ENCODE peak calls at places on chromosome 3, in nine cellular contexts. Y, B, I, O, U, V, A, L and D are unnamed samples.

GRCh38 chr3:128764863-128765262 is 38.9 kb downstream of the RAB7A start:
- DNase-seq in L (no peak), I (no peak), B (no peak), V (no peak), A (no peak), U (no peak), Y (no peak), O (no peak), D (no peak)

GRCh38 chr3:113377158-113377557 is 64.1 kb downstream of the CFAP44 start:
- DNase-seq in L (no peak), Y (peak), A (no peak), I (no peak), U (no peak), B (no peak), V (no peak), O (peak), D (no peak)

GRCh38 chr3:56783644-56784451 is 17.9 kb downstream of the ARHGEF3 start:
- DNase-seq in U (peak), V (no peak), L (no peak), A (no peak), O (peak), Y (peak), I (peak), B (no peak), D (peak)

GRCh38 chr3:128788268-128788869 is 62.4 kb downstream of the RAB7A start:
- DNase-seq in U (no peak), L (no peak), Y (no peak), V (no peak), B (no peak), O (no peak), I (no peak), A (no peak), D (no peak)

GRCh38 chr3:35664460-35664919 is 25.2 kb downstream of the ARPP21 start:
- DNase-seq in L (no peak), B (peak), A (peak), Y (peak), U (no peak), O (no peak), I (peak), V (peak), D (no peak)

GRCh38 chr3:126355777-126356372 is 1.3 kb downstream of the KLF15 start:
- DNase-seq in L (peak), Y (no peak), U (peak), V (peak), A (peak), O (no peak), B (peak), I (peak), D (peak)

GRCh38 chr3:7282988-7283387 is 422.1 kb downstream of the GRM7 start:
- DNase-seq in O (no peak), V (no peak), A (no peak), B (no peak), U (no peak), I (peak), Y (no peak), L (no peak), D (no peak)

GRCh38 chr3:88005066-88005465 is 53.7 kb downstream of the CGGBP1 start:
- DNase-seq in V (no peak), O (peak), U (no peak), A (peak), B (peak), L (no peak), Y (no peak), I (peak), D (peak)

GRCh38 chr3:149512073-149512782 is 37.7 kb downstream of the TM4SF4 start:
- DNase-seq in L (peak), U (peak), V (peak), Y (no peak), O (peak), I (peak), A (peak), B (peak), D (peak)

GRCh38 chr3:72271215-72271614 is 486.3 kb upstream of the PROK2 start:
- DNase-seq in B (no peak), I (no peak), Y (no peak), L (no peak), V (no peak), A (no peak), U (peak), O (no peak), D (no peak)

GRCh38 chr3:184314700-184315505 is 497 bp downstream of the EIF4G1 start:
- DNase-seq in Y (no peak), L (peak), A (peak), V (peak), I (peak), B (peak), O (peak), U (peak), D (peak)

GRCh38 chr3:195159117-195159818 is 111.7 kb downstream of the XXYLT1 start:
- DNase-seq in B (no peak), L (no peak), A (no peak), Y (no peak), I (no peak), U (no peak), V (no peak), O (no peak), D (no peak)

GRCh38 chr3:63947594-63947993 is 35.4 kb upstream of the SCAANT1 start:
- DNase-seq in O (no peak), L (no peak), V (no peak), B (no peak), Y (no peak), I (no peak), U (no peak), A (no peak), D (no peak)

GRCh38 chr3:136186850-136187249 is 9.3 kb downstream of the MSL2 start:
- DNase-seq in U (no peak), B (no peak), L (no peak), Y (no peak), I (peak), A (no peak), O (no peak), V (no peak), D (no peak)

GRCh38 chr3:126567696-126568438 is 9.1 kb upstream of the C3orf22 start:
- DNase-seq in L (no peak), A (no peak), Y (no peak), V (no peak), O (peak), I (no peak), B (peak), U (no peak), D (peak)

GRCh38 chr3:178507507-178508442 is 28.5 kb upstream of the KCNMB2 start:
- DNase-seq in O (peak), A (no peak), Y (no peak), I (no peak), V (no peak), B (no peak), U (no peak), L (no peak), D (no peak)

DNA sequence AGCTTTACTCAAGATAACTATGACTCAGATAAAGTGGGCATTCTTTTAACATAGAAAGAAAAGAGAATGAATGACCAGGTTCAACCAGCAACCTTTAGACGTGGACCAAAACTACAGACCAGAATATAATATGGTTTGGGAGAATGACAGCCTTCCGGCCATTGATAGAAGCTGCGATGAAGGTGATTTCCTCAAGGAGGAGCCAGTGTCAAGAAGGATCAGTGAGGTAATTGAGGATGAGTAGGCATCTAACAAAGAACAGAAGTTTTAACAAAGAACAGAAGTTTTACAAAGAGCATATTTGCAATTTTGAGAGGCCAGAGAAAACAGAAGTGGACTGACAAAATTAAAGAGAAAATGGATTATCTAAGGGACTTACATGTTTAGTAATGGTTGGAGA is 289.0 kb upstream of the AGTR1 start:
- DNase-seq in V (no peak), L (no peak), B (no peak), Y (no peak), I (no peak), U (no peak), A (no peak), O (no peak), D (no peak)
- TF ChIP-seq CTCF in V (no peak), L (no peak), B (no peak), Y (no peak), I (no peak), U (no peak), A (no peak), O (peak), D (no peak)

GRCh38 chr3:16907245-16907644 is 22.5 kb downstream of the PLCL2 start:
- DNase-seq in V (no peak), I (peak), B (no peak), L (no peak), Y (no peak), A (no peak), U (no peak), O (peak), D (no peak)

GRCh38 chr3:16905704-16906103 is 20.9 kb downstream of the PLCL2 start:
- DNase-seq in B (no peak), I (no peak), U (no peak), Y (no peak), A (no peak), V (no peak), O (no peak), L (no peak), D (no peak)

GRCh38 chr3:16908006-16908405 is 23.3 kb downstream of the PLCL2 start:
- DNase-seq in L (no peak), B (no peak), Y (no peak), U (no peak), O (no peak), V (no peak), A (no peak), I (no peak), D (no peak)

GRCh38 chr3:16908408-16908807 is 23.7 kb downstream of the PLCL2 start:
- DNase-seq in O (no peak), I (no peak), U (no peak), A (no peak), Y (no peak), L (no peak), V (no peak), B (no peak), D (no peak)

GRCh38 chr3:16906679-16907078 is 21.9 kb downstream of the PLCL2 start:
- DNase-seq in Y (no peak), A (no peak), O (peak), V (no peak), B (no peak), L (no peak), U (peak), I (peak), D (no peak)
- H3K27ac ChIP-seq in Y (peak), A (no peak), O (peak), V (no peak), B (no peak), L (no peak), U (peak), I (no peak), D (no peak)

DNA sequence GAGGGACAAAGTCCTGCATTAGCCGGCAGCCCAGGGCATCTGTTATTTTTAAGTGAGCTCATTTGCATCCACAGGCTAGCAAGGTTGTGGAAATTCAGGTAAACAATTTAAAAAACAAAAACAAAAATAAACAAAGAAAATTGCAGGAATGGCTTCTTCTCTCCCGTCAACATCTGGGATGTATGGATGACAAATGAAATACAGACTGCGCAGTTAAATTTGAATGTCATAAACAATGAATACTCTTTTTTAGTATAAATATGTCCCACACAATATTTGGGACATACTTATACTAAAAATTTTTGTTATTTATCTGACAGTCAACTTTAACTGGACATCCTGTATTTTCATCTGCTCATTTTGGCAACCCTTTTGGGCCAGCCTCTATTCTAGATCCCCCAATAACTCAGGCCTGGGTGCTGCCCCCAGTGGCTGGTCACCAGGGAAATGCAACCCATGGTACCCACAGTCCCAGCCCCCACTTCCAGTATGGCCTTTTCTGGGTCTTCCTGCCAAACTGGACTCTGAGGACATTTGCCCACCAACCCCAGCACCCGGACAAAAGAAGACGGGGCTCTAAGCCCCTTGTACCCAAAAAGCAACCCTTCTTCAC is 12.7 kb downstream of the GRM2 start:
- DNase-seq in Y (no peak), L (no peak), U (no peak), A (no peak), I (no peak), V (no peak), O (no peak), B (no peak), D (no peak)
- TF ChIP-seq CTCF in Y (no peak), L (no peak), U (no peak), A (no peak), I (no peak), V (no peak), O (peak), B (no peak), D (peak)

GRCh38 chr3:65814883-65815578 is 223.7 kb downstream of the MAGI1 start:
- DNase-seq in B (peak), A (no peak), V (no peak), U (no peak), Y (no peak), O (no peak), L (no peak), I (no peak), D (no peak)
- H3K27ac ChIP-seq in B (no peak), A (no peak), V (no peak), U (no peak), Y (no peak), O (no peak), L (no peak), I (no peak), D (no peak)

DNA sequence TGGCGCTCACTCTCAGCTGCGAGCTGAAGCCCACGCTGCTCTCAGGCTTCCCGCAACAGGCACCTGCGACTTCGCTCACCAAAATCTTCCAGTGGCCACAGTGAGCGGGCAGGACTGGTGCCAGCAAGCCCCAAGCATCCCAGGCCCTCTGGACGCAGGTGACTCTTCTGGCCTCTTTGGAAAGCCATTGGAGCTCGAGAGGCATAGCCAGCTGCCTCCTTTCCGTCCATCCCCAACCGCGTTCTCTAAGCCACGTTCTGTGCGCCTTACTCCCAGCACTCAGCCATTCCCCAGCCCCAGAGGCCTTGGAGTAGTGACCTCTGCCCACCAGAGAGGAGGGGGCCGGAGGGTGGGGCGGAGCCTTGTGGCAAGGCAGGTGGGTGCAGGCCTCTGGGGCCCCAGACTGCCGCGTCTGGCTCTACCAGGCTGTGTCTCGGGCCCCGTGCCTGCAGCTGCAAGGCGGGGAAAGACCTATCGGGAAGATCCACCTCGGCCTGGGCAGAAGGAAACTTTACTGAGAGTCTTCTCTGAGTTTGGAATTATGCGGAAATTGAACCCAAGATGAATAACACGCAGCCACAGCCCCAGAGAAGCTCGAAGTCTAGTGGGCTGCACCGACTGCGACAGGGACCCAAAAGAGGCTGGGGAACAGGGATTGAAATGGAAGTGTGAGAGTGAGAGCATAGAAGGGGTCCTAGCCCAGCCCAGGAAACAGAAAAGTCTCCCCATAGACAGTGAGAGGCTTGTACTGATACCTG is 3.6 kb upstream of the SOX14 start:
- DNase-seq in Y (no peak), L (no peak), V (no peak), I (no peak), O (no peak), A (no peak), U (no peak), B (peak), D (no peak)
- TF ChIP-seq CTCF in Y (no peak), L (no peak), V (no peak), I (no peak), O (no peak), A (no peak), U (no peak), B (no peak), D (no peak)